ENCODE peak calls at places on chromosomes 5 and 9, in four cellular contexts. Z is aorta, H is OCI-LY7, D is HTR-8/SVneo. K is an unnamed sample.

GRCh38 chr9:9003184-9003583 is 1203.6 kb upstream of the DMAC1 start:
- DNase-seq in Z (no peak), H (no peak), D (no peak), K (no peak)

GRCh38 chr9:120904061-120904998 is 22.3 kb downstream of the TRAF1 start:
- DNase-seq in Z (no peak), H (peak; percentile 89), D (no peak), K (no peak)

GRCh38 chr5:424259-425110 is 18.5 kb upstream of the EXOC3 start:
- DNase-seq in Z (peak; percentile 49), H (peak; percentile 47), D (no peak), K (no peak)

GRCh38 chr5:76372320-76373054 is 30.6 kb upstream of the IQGAP2 start:
- DNase-seq in Z (no peak), H (no peak), D (peak; percentile 92), K (peak; percentile 27)

GRCh38 chr5:160565376-160565775 is 143.7 kb downstream of the PTTG1 start:
- DNase-seq in Z (no peak), H (no peak), D (no peak), K (no peak)

GRCh38 chr5:78627175-78627574 is 21.4 kb downstream of the LHFPL2 start:
- DNase-seq in Z (no peak), H (no peak), D (no peak), K (no peak)

GRCh38 chr5:126044111-126044668 is 379.0 kb upstream of the GRAMD2B start:
- DNase-seq in Z (no peak), H (no peak), D (peak; percentile 47), K (peak; percentile 11)

GRCh38 chr5:139600336-139600949 is 39.3 kb downstream of the UBE2D2 start:
- DNase-seq in Z (no peak), H (no peak), D (no peak), K (peak; percentile 47)

GRCh38 chr9:135820661-135821060 is 86.7 kb downstream of the CAMSAP1 start:
- DNase-seq in Z (no peak), H (no peak), D (no peak), K (no peak)

GRCh38 chr5:13566903-13567339 is 377.6 kb downstream of the DNAH5 start:
- DNase-seq in Z (no peak), H (no peak), D (peak; percentile 41), K (peak; percentile 44)

GRCh38 chr5:134503088-134503936 is 22.2 kb upstream of the JADE2 start:
- DNase-seq in Z (peak; percentile 91), H (no peak), D (peak; percentile 86), K (peak; percentile 94)

GRCh38 chr5:124895236-124895635 is 148.8 kb upstream of the ZNF608 start:
- DNase-seq in Z (no peak), H (no peak), D (no peak), K (no peak)

GRCh38 chr5:132001647-132002561 is 9.6 kb downstream of the ACSL6 start:
- DNase-seq in Z (peak; percentile 47), H (no peak), D (peak; percentile 54), K (peak; percentile 20)

GRCh38 chr9:36328798-36329411 is 70.7 kb upstream of the GNE start:
- DNase-seq in Z (no peak), H (peak; percentile 78), D (peak; percentile 72), K (peak; percentile 59)

GRCh38 chr9:77793909-77794308 is 145.8 kb upstream of the GNA14 start:
- DNase-seq in Z (no peak), H (no peak), D (no peak), K (peak; percentile 66)

GRCh38 chr9:5263568-5264218 is 32.5 kb downstream of the INSL4 start:
- DNase-seq in Z (no peak), H (peak; percentile 19), D (no peak), K (no peak)

GRCh38 chr5:56737002-56737621 is 78.2 kb upstream of the MAP3K1 start:
- DNase-seq in Z (no peak), H (peak; percentile 46), D (no peak), K (no peak)

GRCh38 chr5:110751902-110752762 is 13.3 kb downstream of the SLC25A46 start:
- DNase-seq in Z (no peak), H (no peak), D (no peak), K (no peak)

GRCh38 chr9:90002299-90003045 is 397.7 kb downstream of the GADD45G start:
- DNase-seq in Z (no peak), H (peak; percentile 24), D (no peak), K (no peak)

K was measured in fibroblast of gingiva.